ENCODE peak calls at places on chromosomes 5 and 9, in ten cellular contexts. X, B, E, L, V, H, W, F, T and O are unnamed samples.

GRCh38 chr5:10484774-10485141 is 43.1 kb downstream of the ROPN1L start:
- DNase-seq in V (no peak), X (no peak), H (no peak), E (no peak), T (no peak), F (no peak), B (no peak), L (no peak), W (no peak), O (no peak)

GRCh38 chr9:131304676-131305366 is 15.3 kb downstream of the PLPP7 start:
- DNase-seq in B (no peak), E (no peak), F (no peak), W (no peak), H (peak), X (no peak), L (no peak), T (no peak), V (no peak), O (no peak)

GRCh38 chr9:103798620-103799019 is 295.5 kb upstream of the SMC2 start:
- DNase-seq in X (no peak), W (no peak), V (peak), E (no peak), H (peak), B (no peak), T (no peak), L (no peak), F (no peak), O (peak)

GRCh38 chr9:136881691-136882108 is 4.6 kb upstream of the TRAF2 start:
- DNase-seq in E (no peak), W (no peak), H (peak), T (no peak), L (no peak), V (no peak), X (no peak), B (no peak), F (no peak), O (peak)

GRCh38 chr9:86795861-86796497 is 151.3 kb downstream of the GAS1 start:
- DNase-seq in T (peak), W (no peak), B (no peak), X (no peak), L (no peak), V (no peak), E (no peak), F (no peak), H (peak), O (peak)

GRCh38 chr5:151222054-151222768 is 1.7 kb downstream of the CCDC69 start:
- DNase-seq in E (no peak), L (no peak), F (no peak), H (no peak), X (no peak), T (no peak), W (no peak), V (no peak), B (no peak), O (no peak)

GRCh38 chr5:139294372-139295165 is 1.0 kb downstream of the MATR3 start:
- DNase-seq in W (peak), E (peak), H (peak), X (peak), L (peak), B (no peak), T (peak), V (peak), F (peak), O (peak)

GRCh38 chr9:112248722-112249121 is 73.6 kb upstream of the SUSD1 start:
- DNase-seq in X (no peak), H (peak), V (no peak), F (no peak), B (no peak), W (no peak), L (no peak), E (no peak), T (no peak), O (peak)

GRCh38 chr9:71483457-71483856 is 284.9 kb downstream of the CEMIP2 start:
- DNase-seq in B (no peak), V (no peak), W (no peak), X (no peak), E (no peak), T (no peak), H (no peak), F (no peak), L (no peak), O (no peak)

GRCh38 chr9:27945386-27945785 is 372.1 kb upstream of the C9orf72 start:
- DNase-seq in B (no peak), E (no peak), V (no peak), W (no peak), L (no peak), X (no peak), T (no peak), F (no peak), H (no peak), O (no peak)

GRCh38 chr5:176700239-176700847 is 53.1 kb downstream of the TSPAN17 start:
- DNase-seq in L (no peak), H (no peak), T (no peak), F (no peak), W (no peak), B (no peak), V (peak), E (no peak), X (no peak), O (peak)